ENCODE peak calls at places on chromosomes 12 and 14, in eight cellular contexts. G is A549; Z is breast epithelium; P is PC-3; F is GF-D8; R is stimulated activated CD4-positive, alpha-beta T cell treated with anti-CD3 and anti-CD28 coated beads, Interleukin-1b, Interleukin-23, amount 100 ng/mL, for 1 hour; X is left colon; A is activated effector memory CD4-positive, alpha-beta T cell treated with Interleukin-2 at 50 U/mL for 16 hours. J is an unnamed sample.

GRCh38 chr14:103402700-103403099 is 17.5 kb downstream of the MARK3 start:
- DNase-seq in G (no peak), Z (no peak), P (peak; percentile 44), F (no peak), R (no peak), X (no peak), A (no peak), J (no peak)

GRCh38 chr12:851913-852312 is 97.6 kb downstream of the RAD52 start:
- DNase-seq in G (peak; percentile 27), Z (no peak), P (peak; percentile 73), F (no peak), R (no peak), X (no peak), A (no peak), J (no peak)

GRCh38 chr14:51889851-51890250 is 29.4 kb downstream of the GNG2 start:
- DNase-seq in G (no peak), Z (no peak), P (no peak), F (no peak), R (no peak), X (no peak), A (no peak), J (no peak)

GRCh38 chr12:113424915-113425823 is 3.0 kb downstream of the SDSL start:
- DNase-seq in G (peak; percentile 76), Z (no peak), P (peak; percentile 59), F (peak; percentile 18), R (peak; percentile 30), X (no peak), A (peak; percentile 27), J (peak; percentile 52)

GRCh38 chr14:100587763-100588411 is 670 bp upstream of the BEGAIN start:
- DNase-seq in G (no peak), Z (no peak), P (no peak), F (no peak), R (no peak), X (peak; percentile 16), A (no peak), J (peak; percentile 10)

GRCh38 chr12:32146074-32146873 is 39.6 kb downstream of the BICD1 start:
- DNase-seq in G (no peak), Z (no peak), P (no peak), F (no peak), R (no peak), X (no peak), A (no peak), J (no peak)

GRCh38 chr14:50882932-50883826 is 11.3 kb downstream of the ABHD12B start:
- DNase-seq in G (no peak), Z (peak; percentile 43), P (peak; percentile 58), F (no peak), R (no peak), X (peak; percentile 79), A (no peak), J (no peak)

GRCh38 chr12:126156806-126157574 is 1091.8 kb downstream of the AACS start:
- DNase-seq in G (no peak), Z (no peak), P (no peak), F (no peak), R (no peak), X (no peak), A (no peak), J (no peak)

GRCh38 chr12:12441891-12442461 is 85.1 kb downstream of the BORCS5 start:
- DNase-seq in G (no peak), Z (no peak), P (peak; percentile 25), F (peak; percentile 32), R (no peak), X (no peak), A (peak; percentile 38), J (no peak)

GRCh38 chr12:64609543-64610091 is 678 bp upstream of the RASSF3 start:
- DNase-seq in G (peak; percentile 50), Z (no peak), P (peak; percentile 41), F (no peak), R (no peak), X (no peak), A (no peak), J (no peak)

GRCh38 chr12:2346405-2346804 is 293.6 kb downstream of the CACNA1C start:
- DNase-seq in G (no peak), Z (no peak), P (no peak), F (no peak), R (no peak), X (no peak), A (no peak), J (no peak)

GRCh38 chr14:24135584-24135833 is 485 bp upstream of the PSME1 start:
- DNase-seq in G (no peak), Z (no peak), P (no peak), F (no peak), R (no peak), X (no peak), A (no peak), J (no peak)

GRCh38 chr14:76775695-76776305 is 14.5 kb downstream of the VASH1 start:
- DNase-seq in G (no peak), Z (peak; percentile 12), P (no peak), F (no peak), R (no peak), X (peak; percentile 17), A (no peak), J (no peak)

GRCh38 chr12:2318286-2318685 is 265.5 kb downstream of the CACNA1C start:
- DNase-seq in G (no peak), Z (no peak), P (no peak), F (no peak), R (no peak), X (no peak), A (no peak), J (no peak)

GRCh38 chr14:51546603-51547258 is 105.0 kb upstream of the FRMD6 start:
- DNase-seq in G (no peak), Z (no peak), P (peak; percentile 33), F (no peak), R (no peak), X (no peak), A (no peak), J (no peak)

GRCh38 chr12:98440165-98440581 is 75.2 kb upstream of the TMPO start:
- DNase-seq in G (peak; percentile 64), Z (peak; percentile 35), P (peak; percentile 60), F (peak; percentile 97), R (no peak), X (peak; percentile 46), A (no peak), J (no peak)

GRCh38 chr14:105315941-105316562 is 1.5 kb downstream of the PACS2 start:
- DNase-seq in G (no peak), Z (no peak), P (peak; percentile 30), F (no peak), R (no peak), X (no peak), A (no peak), J (no peak)

GRCh38 chr14:56244138-56244789 is 126.1 kb downstream of the PELI2 start:
- DNase-seq in G (peak; percentile 45), Z (no peak), P (peak; percentile 77), F (no peak), R (no peak), X (no peak), A (no peak), J (no peak)

GRCh38 chr12:24919346-24920001 is 29.4 kb downstream of the BCAT1 start:
- DNase-seq in G (no peak), Z (no peak), P (no peak), F (no peak), R (no peak), X (no peak), A (no peak), J (no peak)

GRCh38 chr14:65019944-65020566 is 33.4 kb downstream of the FNTB start:
- DNase-seq in G (peak; percentile 80), Z (no peak), P (peak; percentile 89), F (peak; percentile 43), R (no peak), X (no peak), A (no peak), J (no peak)

GRCh38 chr14:64718762-64719161 is 14.5 kb downstream of the PLEKHG3 start:
- DNase-seq in G (no peak), Z (no peak), P (no peak), F (no peak), R (no peak), X (peak; percentile 24), A (no peak), J (no peak)

GRCh38 chr12:51056242-51056641 is 8.1 kb downstream of the LETMD1 start:
- DNase-seq in G (peak; percentile 21), Z (no peak), P (peak; percentile 84), F (no peak), R (no peak), X (no peak), A (no peak), J (no peak)

GRCh38 chr14:90611501-90611900 is 204.7 kb downstream of the TTC7B start:
- DNase-seq in G (no peak), Z (no peak), P (no peak), F (no peak), R (no peak), X (no peak), A (no peak), J (no peak)

GRCh38 chr12:75658286-75658685 is 146.9 kb upstream of the KRR1 start:
- DNase-seq in G (no peak), Z (no peak), P (peak; percentile 38), F (no peak), R (no peak), X (no peak), A (no peak), J (no peak)

GRCh38 chr12:109767456-109767855 is 53.8 kb downstream of the FAM222A start:
- DNase-seq in G (no peak), Z (no peak), P (no peak), F (no peak), R (no peak), X (no peak), A (no peak), J (no peak)

GRCh38 chr12:79546461-79547043 is 144.2 kb downstream of the PAWR start:
- DNase-seq in G (peak; percentile 56), Z (no peak), P (peak; percentile 84), F (no peak), R (no peak), X (no peak), A (no peak), J (no peak)

GRCh38 chr14:89243286-89243685 is 173.7 kb downstream of the FOXN3 start:
- DNase-seq in G (no peak), Z (no peak), P (no peak), F (no peak), R (no peak), X (no peak), A (no peak), J (no peak)

GRCh38 chr14:102363182-102363952 is 626 bp downstream of the TECPR2 start:
- DNase-seq in G (peak; percentile 16), Z (peak; percentile 20), P (peak; percentile 65), F (no peak), R (no peak), X (peak; percentile 30), A (peak; percentile 4), J (no peak)

GRCh38 chr12:48788852-48789775 is at the start of gene ADCY6:
- DNase-seq in G (peak; percentile 72), Z (peak; percentile 56), P (peak; percentile 72), F (no peak), R (no peak), X (peak; percentile 89), A (no peak), J (no peak)

GRCh38 chr12:96255077-96255476 is 60.9 kb downstream of the ELK3 start:
- DNase-seq in G (no peak), Z (no peak), P (no peak), F (no peak), R (no peak), X (peak; percentile 40), A (no peak), J (no peak)

GRCh38 chr12:4039927-4040326 is 166.7 kb upstream of the PARP11 start:
- DNase-seq in G (no peak), Z (no peak), P (peak; percentile 43), F (no peak), R (no peak), X (no peak), A (no peak), J (no peak)

GRCh38 chr12:121159467-121160307 is 27.0 kb downstream of the P2RX7 start:
- DNase-seq in G (no peak), Z (no peak), P (no peak), F (no peak), R (no peak), X (no peak), A (no peak), J (no peak)